ENCODE peak calls at places on chromosomes 1 and 21, in four cellular contexts. Y is nephron progenitor cell, R is astrocyte of the cerebellum, I is fibroblast of mammary gland. P is an unnamed sample.

GRCh38 chr21:32192291-32192690 is 86.6 kb downstream of the MIS18A start:
- DNase-seq in Y (no peak), I (no peak), R (no peak), P (no peak)

GRCh38 chr1:98172578-98172977 is 251.7 kb upstream of the DPYD start:
- DNase-seq in I (no peak), R (no peak), Y (no peak), P (no peak)

GRCh38 chr1:51693420-51694144 is 76.7 kb downstream of the OSBPL9 start:
- DNase-seq in Y (no peak), I (peak; percentile 33), R (no peak), P (no peak)

GRCh38 chr21:43886565-43886964 is 21.5 kb downstream of the AGPAT3 start:
- DNase-seq in Y (no peak), R (no peak), I (no peak), P (no peak)

GRCh38 chr1:71093938-71094337 is 13.1 kb upstream of the ZRANB2 start:
- DNase-seq in Y (no peak), I (peak; percentile 50), R (no peak), P (no peak)

GRCh38 chr1:151621351-151621750 is 9.5 kb downstream of the SNX27 start:
- DNase-seq in I (no peak), R (no peak), Y (no peak), P (no peak)

GRCh38 chr1:220734571-220735326 is 13.4 kb upstream of the MTARC2 start:
- DNase-seq in I (peak; percentile 59), R (peak; percentile 54), Y (no peak), P (no peak)

GRCh38 chr1:70718086-70718630 is 307.1 kb downstream of the CTH start:
- DNase-seq in Y (no peak), I (no peak), R (no peak), P (no peak)

GRCh38 chr1:234604726-234605492 is 5.1 kb downstream of the IRF2BP2 start:
- DNase-seq in I (peak; percentile 77), R (no peak), Y (no peak), P (no peak)

GRCh38 chr1:175704621-175705020 is 38.8 kb downstream of the TNR start:
- DNase-seq in I (no peak), R (no peak), Y (no peak), P (no peak)

GRCh38 chr1:26029864-26030481 is 8.4 kb downstream of the EXTL1 start:
- DNase-seq in R (no peak), Y (no peak), I (no peak), P (no peak)

GRCh38 chr1:63592536-63593302 is 492 bp upstream of the PGM1 start:
- DNase-seq in R (no peak), I (no peak), Y (no peak), P (no peak)

GRCh38 chr1:226661271-226661670 is 77.8 kb downstream of the ITPKB start:
- DNase-seq in R (no peak), I (no peak), Y (no peak), P (no peak)

GRCh38 chr1:1422465-1423244 is 1.6 kb upstream of the ANKRD65 start:
- DNase-seq in I (no peak), Y (no peak), R (no peak), P (no peak)

GRCh38 chr1:149849947-149850360 is 49.4 kb upstream of the BOLA1 start:
- DNase-seq in R (no peak), I (peak; percentile 10), Y (no peak), P (no peak)

GRCh38 chr1:229230893-229231753 is 39.8 kb upstream of the RAB4A start:
- DNase-seq in R (no peak), Y (no peak), I (no peak), P (no peak)

GRCh38 chr1:146013566-146013937 is 8.0 kb downstream of the HJV start:
- DNase-seq in Y (no peak), I (peak; percentile 40), R (no peak), P (no peak)
- TF ChIP-seq CTCF in Y (no peak), I (no peak), R (no peak), P (no peak)

GRCh38 chr1:183473286-183473536 is 912 bp downstream of the SMG7 start:
- DNase-seq in I (peak; percentile 4), R (no peak), Y (no peak), P (no peak)

GRCh38 chr1:183472488-183473285 is at the start of gene SMG7:
- DNase-seq in Y (peak; percentile 70), R (no peak), I (peak; percentile 7), P (no peak)

GRCh38 chr1:183470147-183470960 is 1.9 kb upstream of the SMG7 start:
- DNase-seq in R (no peak), I (peak; percentile 61), Y (peak; percentile 80), P (peak; percentile 53)

GRCh38 chr1:183471748-183472487 is 381 bp upstream of the SMG7 start:
- DNase-seq in R (peak; percentile 96), Y (peak; percentile 97), I (peak; percentile 97), P (peak; percentile 96)

DNA sequence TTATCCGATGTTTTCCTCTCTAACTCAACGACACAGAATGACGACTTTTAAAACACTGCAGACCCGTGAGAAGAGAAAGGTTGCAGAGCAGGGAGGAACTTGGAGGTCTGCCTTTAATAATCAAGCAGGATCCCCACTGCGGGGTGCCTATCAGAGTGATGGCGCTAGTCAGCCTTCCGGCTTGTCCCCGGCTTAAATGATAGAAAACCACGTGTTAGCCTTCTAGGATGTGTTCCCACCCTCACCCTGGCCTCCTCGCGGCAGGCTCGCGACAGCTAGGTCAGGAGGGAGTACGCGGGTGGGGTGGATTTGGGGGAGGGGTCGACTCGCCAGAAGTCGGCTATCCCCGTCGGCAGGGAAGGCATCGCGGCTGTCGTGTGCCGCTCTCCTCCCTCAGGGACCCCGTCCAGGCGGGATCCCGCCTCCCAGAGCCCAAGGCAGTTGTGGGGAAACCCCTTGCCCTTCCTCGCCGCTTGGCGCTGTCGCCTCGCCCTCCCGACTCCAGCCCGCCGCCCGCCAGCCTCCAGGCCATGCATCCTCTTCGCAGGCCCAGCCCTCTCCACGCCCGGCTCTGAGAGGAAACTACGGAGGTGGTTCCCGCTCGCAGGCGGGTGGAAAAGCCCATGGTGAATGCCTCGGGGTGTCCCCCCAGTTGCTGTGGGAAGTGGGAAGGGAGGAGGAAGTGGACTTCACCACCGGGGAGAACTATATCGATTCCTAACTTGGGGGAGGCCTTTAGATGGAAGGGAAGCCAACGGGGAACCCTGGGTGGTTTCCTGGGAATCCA is 1.1 kb upstream of the SMG7 start:
- DNase-seq in I (peak; percentile 75), R (no peak), Y (peak; percentile 76), P (peak; percentile 57)
- TF ChIP-seq CTCF in I (no peak), R (no peak), Y (no peak), P (no peak)

GRCh38 chr1:204072951-204073836 is at the start of gene SOX13:
- DNase-seq in I (peak; percentile 89), Y (peak; percentile 78), R (peak; percentile 55), P (peak; percentile 65)
- TF ChIP-seq CTCF in I (peak; percentile 22), Y (no peak), R (peak; percentile 22), P (peak; percentile 10)

DNA sequence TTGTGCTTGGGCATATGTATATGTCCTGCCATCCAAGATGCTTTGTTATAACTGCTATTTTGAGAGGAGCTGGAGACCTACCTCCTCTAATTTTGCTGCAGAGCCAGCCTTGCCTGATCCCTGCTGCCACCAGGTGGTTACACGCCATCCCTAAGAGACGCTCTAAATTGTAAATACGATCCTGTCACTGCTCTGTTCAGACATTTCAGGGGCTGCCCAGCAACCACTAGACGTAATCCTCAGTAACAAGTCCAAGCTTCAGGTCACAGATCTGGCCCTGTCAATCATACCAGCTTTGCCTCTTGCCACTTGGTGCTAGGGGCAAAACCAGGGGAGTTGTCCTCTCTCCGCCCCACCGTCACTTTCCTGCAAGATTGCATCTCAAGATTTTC is 32.9 kb downstream of the GPA33 start:
- DNase-seq in I (peak; percentile 19), R (peak; percentile 59), Y (peak; percentile 46), P (no peak)
- TF ChIP-seq CTCF in I (peak; percentile 39), R (peak; percentile 86), Y (peak; percentile 38), P (peak; percentile 58)